ENCODE peak calls at places on chromosomes 5 and 9, in five cellular contexts. T, R, F, Z and Y are unnamed samples.

GRCh38 chr9:136247947-136248637 is 2.5 kb upstream of the QSOX2 start:
- DNase-seq in T (no peak), R (no peak), F (no peak), Z (no peak), Y (no peak)

GRCh38 chr5:38382898-38383297 is 124.5 kb downstream of the EGFLAM start:
- DNase-seq in T (peak), R (peak), F (peak), Z (peak), Y (peak)

GRCh38 chr9:982660-983240 is 6.3 kb downstream of the DMRT3 start:
- DNase-seq in T (no peak), R (no peak), F (no peak), Z (no peak), Y (no peak)

GRCh38 chr5:134554319-134555222 is 29.1 kb downstream of the JADE2 start:
- DNase-seq in T (peak), R (peak), F (no peak), Z (peak), Y (peak)

GRCh38 chr9:136882109-136882946 is 4.0 kb upstream of the TRAF2 start:
- DNase-seq in T (peak), R (peak), F (peak), Z (no peak), Y (peak)

GRCh38 chr5:173108914-173109313 is 35.4 kb upstream of the BNIP1 start:
- DNase-seq in T (no peak), R (no peak), F (no peak), Z (no peak), Y (no peak)

GRCh38 chr9:15606667-15607472 is 54.0 kb downstream of the CCDC171 start:
- DNase-seq in T (peak), R (peak), F (peak), Z (no peak), Y (no peak)

GRCh38 chr5:124935060-124935459 is 188.6 kb upstream of the ZNF608 start:
- DNase-seq in T (no peak), R (no peak), F (peak), Z (no peak), Y (no peak)

GRCh38 chr9:3676766-3677165 is 151.0 kb upstream of the RFX3 start:
- DNase-seq in T (no peak), R (no peak), F (no peak), Z (no peak), Y (no peak)

GRCh38 chr5:72552041-72552557 is 44.9 kb upstream of the ZNF366 start:
- DNase-seq in T (no peak), R (no peak), F (no peak), Z (no peak), Y (no peak)

GRCh38 chr5:163475416-163475815 is 15.0 kb downstream of the HMMR start:
- DNase-seq in T (no peak), R (no peak), F (no peak), Z (no peak), Y (no peak)

GRCh38 chr9:28539432-28539831 is 966.2 kb upstream of the C9orf72 start:
- DNase-seq in T (no peak), R (no peak), F (no peak), Z (no peak), Y (no peak)

GRCh38 chr9:97900738-97901565 is 21.3 kb downstream of the TRMO start:
- DNase-seq in T (peak), R (no peak), F (peak), Z (no peak), Y (no peak)

GRCh38 chr9:117734523-117735314 is 30.5 kb downstream of the TLR4 start:
- DNase-seq in T (no peak), R (no peak), F (no peak), Z (no peak), Y (no peak)

GRCh38 chr5:79613571-79613970 is 1.3 kb downstream of the TENT2 start:
- DNase-seq in T (no peak), R (no peak), F (no peak), Z (no peak), Y (no peak)

GRCh38 chr5:123665822-123666371 is 153.9 kb downstream of the CSNK1G3 start:
- DNase-seq in T (no peak), R (no peak), F (no peak), Z (no peak), Y (no peak)

GRCh38 chr5:4207456-4207855 is 611.8 kb downstream of the IRX1 start:
- DNase-seq in T (no peak), R (no peak), F (no peak), Z (no peak), Y (no peak)

GRCh38 chr9:34995288-34996060 is 5.9 kb downstream of the DNAJB5 start:
- DNase-seq in T (no peak), R (no peak), F (no peak), Z (no peak), Y (no peak)

GRCh38 chr5:14449052-14449661 is 132.4 kb upstream of the OTULINL start:
- DNase-seq in T (no peak), R (no peak), F (no peak), Z (no peak), Y (no peak)
- H3K27ac ChIP-seq in T (no peak), R (no peak), F (no peak), Z (peak), Y (no peak)

GRCh38 chr5:67015577-67016290 is 180.9 kb downstream of the CD180 start:
- DNase-seq in T (no peak), R (no peak), F (no peak), Z (no peak), Y (no peak)
- H3K27ac ChIP-seq in T (no peak), R (no peak), F (no peak), Z (no peak), Y (no peak)

DNA sequence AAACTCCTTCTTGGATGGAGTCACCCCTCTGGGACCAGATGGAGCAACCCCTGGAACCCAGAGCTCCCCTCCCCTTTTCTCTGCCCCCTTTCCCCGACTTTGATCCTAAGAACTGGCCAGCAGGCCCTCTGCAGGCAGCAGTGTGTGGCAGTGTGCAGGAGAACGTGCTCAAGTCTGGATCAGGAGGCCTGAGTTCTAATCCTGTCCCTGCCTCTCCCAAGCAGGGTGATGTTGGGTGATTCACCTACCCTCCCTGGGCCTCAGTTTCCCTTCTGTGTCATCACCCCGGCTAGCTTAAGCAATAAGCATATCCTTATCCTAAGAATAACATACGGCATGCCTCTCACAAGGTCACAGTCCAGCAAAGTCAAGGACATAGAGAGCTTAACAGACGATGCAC is 67.6 kb downstream of the C9orf50 start:
- DNase-seq in T (no peak), R (no peak), F (no peak), Z (no peak), Y (no peak)
- H3K27ac ChIP-seq in T (no peak), R (no peak), F (no peak), Z (no peak), Y (no peak)

GRCh38 chr9:107674937-107675277 is 185.3 kb upstream of the KLF4 start:
- DNase-seq in T (no peak), R (no peak), F (no peak), Z (no peak), Y (no peak)

GRCh38 chr9:107674252-107674936 is 184.8 kb upstream of the KLF4 start:
- DNase-seq in T (no peak), R (no peak), F (no peak), Z (no peak), Y (no peak)

GRCh38 chr9:107671588-107671987 is 182.0 kb upstream of the KLF4 start:
- DNase-seq in T (no peak), R (no peak), F (no peak), Z (no peak), Y (no peak)

DNA sequence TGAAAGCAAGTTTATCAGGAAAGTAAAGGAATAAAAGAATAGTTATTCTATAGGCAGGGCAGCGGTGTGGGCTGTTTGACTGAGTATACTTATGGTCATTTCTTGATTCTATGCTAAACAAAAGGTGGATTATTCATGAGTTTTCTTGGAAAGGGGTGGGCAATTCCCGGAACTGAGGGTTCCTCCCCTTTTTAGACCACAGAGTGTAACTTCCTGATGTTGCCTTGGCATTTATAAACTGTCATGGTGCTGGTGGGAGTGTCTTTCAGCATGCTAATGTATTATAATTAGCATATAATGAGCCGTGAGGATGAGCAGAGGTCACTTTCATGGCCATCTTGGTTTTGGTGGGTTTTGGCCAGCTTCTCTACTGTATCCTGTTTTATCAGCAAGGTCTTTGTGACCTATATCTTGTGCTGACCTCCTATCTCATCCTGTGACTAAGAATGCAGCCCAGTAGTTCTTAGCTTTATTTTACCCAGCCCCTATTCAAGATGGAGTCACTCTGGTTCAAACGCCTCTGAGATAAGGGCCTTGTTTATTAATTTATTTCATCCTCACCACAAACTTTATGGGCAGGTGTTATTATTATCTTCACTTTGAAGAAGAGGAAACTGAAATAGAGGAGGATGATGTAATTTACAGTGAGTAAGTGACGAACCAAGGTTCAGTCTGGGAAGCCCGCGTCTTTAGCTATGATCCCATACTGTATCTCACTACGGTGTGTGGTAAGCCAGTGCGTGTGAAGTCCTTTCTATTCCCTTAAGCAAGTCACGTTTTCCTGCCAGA is 186.1 kb upstream of the KLF4 start:
- DNase-seq in T (no peak), R (no peak), F (no peak), Z (no peak), Y (no peak)
- H3K27ac ChIP-seq in T (no peak), R (no peak), F (no peak), Z (no peak), Y (no peak)

DNA sequence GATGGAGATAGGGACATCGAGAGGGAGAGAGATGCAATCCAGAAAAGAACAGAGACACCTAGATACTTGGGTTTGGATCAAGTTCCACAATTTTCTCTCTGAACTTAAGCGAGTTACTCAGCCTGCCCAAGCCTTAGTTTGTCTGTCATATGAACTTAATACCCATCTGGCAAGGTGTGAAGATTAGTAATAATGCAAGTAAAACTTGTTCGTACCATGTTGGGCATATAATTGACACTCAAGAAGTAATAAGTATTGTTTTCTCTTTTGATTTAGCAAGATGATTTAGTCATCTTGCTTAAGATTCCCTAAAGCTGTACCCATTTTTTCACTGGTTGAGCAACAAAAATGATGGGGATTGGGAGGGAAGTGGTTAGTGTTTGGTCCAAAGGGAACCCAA is 7.5 kb downstream of the RABGAP1 start:
- DNase-seq in T (no peak), R (no peak), F (no peak), Z (no peak), Y (no peak)
- H3K27ac ChIP-seq in T (no peak), R (no peak), F (no peak), Z (no peak), Y (no peak)